ENCODE peak calls at places on chromosomes 4 and X, in five cellular contexts. One of them, this sample, is unnamed.

GRCh38 chr4:24126776-24127175 is 236.9 kb upstream of the PPARGC1A start:
- DNase-seq in uterus: no peak
- DNase-seq in NB4: no peak
- DNase-seq in RWPE1: no peak
- DNase-seq in fibroblast of the aortic adventitia: no peak
- DNase-seq in this sample: no peak

GRCh38 chr4:52651993-52652672 is 7.0 kb downstream of the USP46 start:
- DNase-seq in NB4: no peak
- DNase-seq in RWPE1: no peak
- DNase-seq in uterus: no peak
- DNase-seq in fibroblast of the aortic adventitia: no peak
- DNase-seq in this sample: no peak

GRCh38 chrX:143634701-143635442 is 1.0 kb downstream of the SLITRK4 start:
- DNase-seq in NB4: no peak
- DNase-seq in RWPE1: no peak
- DNase-seq in uterus: no peak
- DNase-seq in fibroblast of the aortic adventitia: no peak
- DNase-seq in this sample: no peak

GRCh38 chrX:69285401-69285871 is 120.2 kb upstream of the PJA1 start:
- DNase-seq in RWPE1: no peak
- DNase-seq in fibroblast of the aortic adventitia: peak; percentile 34
- DNase-seq in NB4: no peak
- DNase-seq in uterus: peak; percentile 82
- DNase-seq in this sample: no peak

GRCh38 chr4:70945452-70946055 is 43.4 kb downstream of the MOB1B start:
- DNase-seq in fibroblast of the aortic adventitia: no peak
- DNase-seq in NB4: no peak
- DNase-seq in uterus: no peak
- DNase-seq in RWPE1: no peak
- DNase-seq in this sample: no peak

GRCh38 chrX:1516596-1517104 is 20.3 kb downstream of the P2RY8 start:
- DNase-seq in fibroblast of the aortic adventitia: no peak
- DNase-seq in uterus: no peak
- DNase-seq in RWPE1: no peak
- DNase-seq in NB4: no peak
- DNase-seq in this sample: no peak

GRCh38 chr4:25350561-25350960 is 26.5 kb upstream of the ANAPC4 start:
- DNase-seq in NB4: no peak
- DNase-seq in uterus: no peak
- DNase-seq in RWPE1: no peak
- DNase-seq in fibroblast of the aortic adventitia: no peak
- DNase-seq in this sample: no peak

GRCh38 chr4:96004341-96004740 is 164.4 kb downstream of the PDHA2 start:
- DNase-seq in RWPE1: no peak
- DNase-seq in uterus: no peak
- DNase-seq in NB4: no peak
- DNase-seq in fibroblast of the aortic adventitia: no peak
- DNase-seq in this sample: no peak

GRCh38 chr4:139560396-139561084 is 4.5 kb upstream of the SETD7 start:
- DNase-seq in RWPE1: no peak
- DNase-seq in uterus: peak; percentile 33
- DNase-seq in fibroblast of the aortic adventitia: no peak
- DNase-seq in NB4: peak; percentile 88
- DNase-seq in this sample: no peak

GRCh38 chr4:113147498-113148231 is 98.2 kb downstream of the ANK2 start:
- DNase-seq in fibroblast of the aortic adventitia: peak; percentile 11
- DNase-seq in NB4: no peak
- DNase-seq in RWPE1: no peak
- DNase-seq in uterus: no peak
- DNase-seq in this sample: no peak

GRCh38 chrX:72269671-72270251 is 7.3 kb downstream of the RPS4X start:
- DNase-seq in RWPE1: no peak
- DNase-seq in uterus: no peak
- DNase-seq in NB4: peak; percentile 39
- DNase-seq in fibroblast of the aortic adventitia: peak; percentile 59
- DNase-seq in this sample: peak; percentile 59

GRCh38 chr4:155999743-156000142 is 46.1 kb upstream of the CTSO start:
- DNase-seq in fibroblast of the aortic adventitia: peak; percentile 7
- DNase-seq in RWPE1: no peak
- DNase-seq in uterus: no peak
- DNase-seq in NB4: no peak
- DNase-seq in this sample: no peak
- TF ChIP-seq CTCF in fibroblast of the aortic adventitia: peak; percentile 34
- TF ChIP-seq CTCF in RWPE1: no peak
- TF ChIP-seq CTCF in uterus: no peak
- TF ChIP-seq CTCF in NB4: no peak
- TF ChIP-seq CTCF in this sample: no peak

GRCh38 chr4:133059117-133059516 is 90.0 kb upstream of the PCDH10 start:
- DNase-seq in RWPE1: no peak
- DNase-seq in fibroblast of the aortic adventitia: no peak
- DNase-seq in NB4: no peak
- DNase-seq in uterus: no peak
- DNase-seq in this sample: no peak
- TF ChIP-seq CTCF in RWPE1: no peak
- TF ChIP-seq CTCF in fibroblast of the aortic adventitia: no peak
- TF ChIP-seq CTCF in NB4: no peak
- TF ChIP-seq CTCF in uterus: no peak
- TF ChIP-seq CTCF in this sample: no peak

DNA sequence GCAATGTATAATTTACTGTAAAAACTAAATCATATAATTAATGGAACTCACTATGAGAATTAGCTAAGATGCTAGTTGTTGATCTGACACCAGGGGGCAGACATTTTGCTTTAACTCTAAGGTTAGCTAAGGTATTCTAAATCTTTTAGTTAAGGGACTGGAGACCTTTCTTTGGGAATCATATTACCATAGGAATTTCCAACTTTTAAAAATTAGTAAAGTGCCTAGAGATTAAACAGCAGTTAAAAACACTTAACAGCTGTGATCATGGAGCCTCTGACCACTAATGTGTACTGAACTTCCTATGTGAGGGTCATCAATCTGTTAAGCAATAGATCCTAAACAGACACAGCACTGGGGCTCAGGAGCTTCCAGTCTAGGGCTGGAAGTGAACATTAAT is 226.6 kb downstream of the NSUN7 start:
- DNase-seq in NB4: peak; percentile 67
- DNase-seq in RWPE1: peak; percentile 54
- DNase-seq in uterus: no peak
- DNase-seq in fibroblast of the aortic adventitia: peak; percentile 84
- DNase-seq in this sample: peak; percentile 77
- TF ChIP-seq CTCF in NB4: peak; percentile 68
- TF ChIP-seq CTCF in RWPE1: peak; percentile 75
- TF ChIP-seq CTCF in uterus: peak; percentile 71
- TF ChIP-seq CTCF in fibroblast of the aortic adventitia: peak; percentile 72
- TF ChIP-seq CTCF in this sample: peak; percentile 49

GRCh38 chrX:9542106-9542764 is 77.4 kb downstream of the TBL1X start:
- DNase-seq in fibroblast of the aortic adventitia: peak; percentile 34
- DNase-seq in NB4: no peak
- DNase-seq in uterus: no peak
- DNase-seq in RWPE1: no peak
- DNase-seq in this sample: no peak
- TF ChIP-seq CTCF in fibroblast of the aortic adventitia: no peak
- TF ChIP-seq CTCF in NB4: no peak
- TF ChIP-seq CTCF in uterus: no peak
- TF ChIP-seq CTCF in RWPE1: no peak
- TF ChIP-seq CTCF in this sample: no peak

GRCh38 chr4:7995135-7995534 is 55.5 kb upstream of the AFAP1 start:
- DNase-seq in NB4: no peak
- DNase-seq in fibroblast of the aortic adventitia: no peak
- DNase-seq in RWPE1: no peak
- DNase-seq in uterus: no peak
- DNase-seq in this sample: no peak
- TF ChIP-seq CTCF in NB4: no peak
- TF ChIP-seq CTCF in fibroblast of the aortic adventitia: no peak
- TF ChIP-seq CTCF in RWPE1: no peak
- TF ChIP-seq CTCF in uterus: no peak
- TF ChIP-seq CTCF in this sample: no peak

GRCh38 chr4:16767251-16767650 is 131.2 kb downstream of the LDB2 start:
- DNase-seq in uterus: no peak
- DNase-seq in fibroblast of the aortic adventitia: no peak
- DNase-seq in RWPE1: no peak
- DNase-seq in NB4: no peak
- DNase-seq in this sample: no peak

GRCh38 chr4:16765549-16765948 is 132.9 kb downstream of the LDB2 start:
- DNase-seq in RWPE1: no peak
- DNase-seq in fibroblast of the aortic adventitia: no peak
- DNase-seq in uterus: no peak
- DNase-seq in NB4: no peak
- DNase-seq in this sample: no peak

GRCh38 chr4:16761031-16761430 is 137.4 kb downstream of the LDB2 start:
- DNase-seq in RWPE1: no peak
- DNase-seq in fibroblast of the aortic adventitia: no peak
- DNase-seq in NB4: no peak
- DNase-seq in uterus: no peak
- DNase-seq in this sample: no peak

GRCh38 chr4:16767861-16768260 is 130.6 kb downstream of the LDB2 start:
- DNase-seq in NB4: no peak
- DNase-seq in RWPE1: no peak
- DNase-seq in fibroblast of the aortic adventitia: no peak
- DNase-seq in uterus: no peak
- DNase-seq in this sample: no peak

GRCh38 chr4:16764622-16765021 is 133.8 kb downstream of the LDB2 start:
- DNase-seq in RWPE1: no peak
- DNase-seq in fibroblast of the aortic adventitia: no peak
- DNase-seq in NB4: peak; percentile 10
- DNase-seq in uterus: no peak
- DNase-seq in this sample: peak; percentile 13
- TF ChIP-seq CTCF in RWPE1: peak; percentile 5
- TF ChIP-seq CTCF in fibroblast of the aortic adventitia: peak; percentile 40
- TF ChIP-seq CTCF in NB4: peak; percentile 10
- TF ChIP-seq CTCF in uterus: no peak
- TF ChIP-seq CTCF in this sample: no peak

GRCh38 chrX:121479406-121479805 is 432.0 kb downstream of the GLUD2 start:
- DNase-seq in uterus: no peak
- DNase-seq in RWPE1: no peak
- DNase-seq in fibroblast of the aortic adventitia: no peak
- DNase-seq in NB4: peak; percentile 2
- DNase-seq in this sample: no peak
- TF ChIP-seq CTCF in uterus: no peak
- TF ChIP-seq CTCF in RWPE1: no peak
- TF ChIP-seq CTCF in fibroblast of the aortic adventitia: no peak
- TF ChIP-seq CTCF in NB4: no peak
- TF ChIP-seq CTCF in this sample: no peak

DNA sequence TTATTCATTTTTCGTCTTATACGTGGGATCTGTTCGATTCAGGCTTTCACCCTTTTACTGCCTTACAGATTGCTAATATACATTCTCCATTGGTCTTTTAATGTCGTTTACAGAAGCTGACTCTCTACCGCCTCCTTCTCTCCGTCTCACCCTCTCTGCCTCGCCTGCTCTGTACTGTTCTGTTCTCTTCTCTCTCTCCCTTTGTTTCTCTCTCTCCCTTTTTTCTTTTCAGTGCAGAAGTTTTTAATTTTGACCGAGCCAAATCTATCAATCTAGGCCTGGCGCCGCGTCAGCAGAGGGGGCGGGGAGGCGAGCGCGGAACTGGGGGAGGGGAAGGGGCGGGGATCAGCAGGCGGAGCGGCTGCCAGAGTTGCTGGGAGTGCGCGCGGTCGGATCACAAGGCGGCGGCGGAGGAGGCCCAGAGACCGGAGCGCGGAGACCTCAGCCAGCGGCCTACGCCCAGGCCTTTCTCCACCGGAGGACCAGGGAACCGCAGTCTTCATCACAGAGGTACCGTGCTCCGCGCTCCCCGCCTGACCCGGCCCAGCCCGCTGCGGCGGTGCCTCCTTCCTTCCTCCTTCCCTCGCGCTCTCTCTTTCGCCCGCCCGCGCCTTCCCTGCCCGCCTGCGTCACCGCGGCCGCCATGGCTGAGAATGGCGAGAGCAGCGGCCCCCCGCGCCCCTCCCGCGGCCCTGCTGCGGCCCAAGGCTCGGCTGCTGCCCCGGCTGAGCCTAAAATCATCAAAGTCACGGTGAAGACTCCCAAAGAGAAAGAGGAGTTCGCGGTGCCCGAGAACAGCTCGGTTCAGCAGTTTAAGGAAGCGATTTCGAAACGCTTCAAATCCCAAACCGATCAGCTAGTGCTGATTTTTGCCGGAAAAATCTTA is at the start of gene UBQLN2:
- DNase-seq in uterus: peak; percentile 78
- DNase-seq in NB4: peak; percentile 85
- DNase-seq in fibroblast of the aortic adventitia: peak; percentile 80
- DNase-seq in RWPE1: peak; percentile 34
- DNase-seq in this sample: peak; percentile 71
- TF ChIP-seq CTCF in uterus: no peak
- TF ChIP-seq CTCF in NB4: no peak
- TF ChIP-seq CTCF in fibroblast of the aortic adventitia: peak; percentile 50
- TF ChIP-seq CTCF in RWPE1: peak; percentile 12
- TF ChIP-seq CTCF in this sample: no peak

GRCh38 chr4:94126669-94127068 is 81.0 kb upstream of the SMARCAD1 start:
- DNase-seq in NB4: peak; percentile 12
- DNase-seq in uterus: no peak
- DNase-seq in RWPE1: no peak
- DNase-seq in fibroblast of the aortic adventitia: no peak
- DNase-seq in this sample: peak; percentile 19
- TF ChIP-seq CTCF in NB4: no peak
- TF ChIP-seq CTCF in uterus: no peak
- TF ChIP-seq CTCF in RWPE1: no peak
- TF ChIP-seq CTCF in fibroblast of the aortic adventitia: no peak
- TF ChIP-seq CTCF in this sample: peak; percentile 47